ENCODE peak calls at places on chromosomes 6 and 20, in six cellular contexts. O, N, R, F, X and C are unnamed samples.

GRCh38 chr20:13290724-13291123 is 69.7 kb downstream of the ISM1 start:
- DNase-seq in O (no peak), F (no peak), N (no peak), X (no peak), R (no peak), C (no peak)

GRCh38 chr20:9262653-9263194 is 193.8 kb downstream of the PLCB4 start:
- DNase-seq in R (no peak), O (no peak), X (no peak), F (no peak), N (no peak), C (no peak)

GRCh38 chr20:62907377-62908317 is 18.7 kb downstream of the DIDO1 start:
- DNase-seq in N (no peak), O (no peak), R (no peak), X (no peak), F (no peak), C (no peak)

GRCh38 chr6:16659471-16660156 is 101.6 kb downstream of the ATXN1 start:
- DNase-seq in R (no peak), O (no peak), F (peak; percentile 32), N (no peak), X (no peak), C (no peak)

GRCh38 chr6:73134588-73134987 is 90.7 kb downstream of the KHDC1L start:
- DNase-seq in N (no peak), R (peak; percentile 67), F (peak; percentile 28), O (no peak), X (no peak), C (no peak)

GRCh38 chr6:24924956-24925355 is 10.8 kb downstream of the RIPOR2 start:
- DNase-seq in X (no peak), F (no peak), O (no peak), N (no peak), R (no peak), C (no peak)

GRCh38 chr6:71649893-71650292 is 236.5 kb upstream of the RIMS1 start:
- DNase-seq in R (no peak), O (no peak), F (no peak), X (no peak), N (no peak), C (no peak)

GRCh38 chr6:40722081-40722480 is 134.9 kb upstream of the LRFN2 start:
- DNase-seq in F (no peak), X (no peak), O (no peak), R (no peak), N (no peak), C (no peak)

GRCh38 chr20:44446111-44446722 is 29.5 kb upstream of the TTPAL start:
- DNase-seq in F (no peak), N (no peak), X (no peak), R (no peak), O (no peak), C (no peak)

GRCh38 chr6:55023231-55023630 is 151.1 kb upstream of the HCRTR2 start:
- DNase-seq in F (no peak), X (no peak), N (peak; percentile 46), O (no peak), R (no peak), C (no peak)

GRCh38 chr6:44224154-44224977 is 971 bp downstream of the SLC29A1 start:
- DNase-seq in O (peak; percentile 25), N (no peak), X (no peak), R (peak; percentile 28), F (no peak), C (no peak)

GRCh38 chr6:104955491-104955890 is 1.4 kb upstream of the LIN28B start:
- DNase-seq in R (no peak), N (no peak), F (no peak), X (no peak), O (no peak), C (no peak)

GRCh38 chr20:14336667-14337066 is 745 bp downstream of the FLRT3 start:
- DNase-seq in O (peak; percentile 20), R (no peak), F (peak; percentile 26), X (no peak), N (peak; percentile 35), C (no peak)

DNA sequence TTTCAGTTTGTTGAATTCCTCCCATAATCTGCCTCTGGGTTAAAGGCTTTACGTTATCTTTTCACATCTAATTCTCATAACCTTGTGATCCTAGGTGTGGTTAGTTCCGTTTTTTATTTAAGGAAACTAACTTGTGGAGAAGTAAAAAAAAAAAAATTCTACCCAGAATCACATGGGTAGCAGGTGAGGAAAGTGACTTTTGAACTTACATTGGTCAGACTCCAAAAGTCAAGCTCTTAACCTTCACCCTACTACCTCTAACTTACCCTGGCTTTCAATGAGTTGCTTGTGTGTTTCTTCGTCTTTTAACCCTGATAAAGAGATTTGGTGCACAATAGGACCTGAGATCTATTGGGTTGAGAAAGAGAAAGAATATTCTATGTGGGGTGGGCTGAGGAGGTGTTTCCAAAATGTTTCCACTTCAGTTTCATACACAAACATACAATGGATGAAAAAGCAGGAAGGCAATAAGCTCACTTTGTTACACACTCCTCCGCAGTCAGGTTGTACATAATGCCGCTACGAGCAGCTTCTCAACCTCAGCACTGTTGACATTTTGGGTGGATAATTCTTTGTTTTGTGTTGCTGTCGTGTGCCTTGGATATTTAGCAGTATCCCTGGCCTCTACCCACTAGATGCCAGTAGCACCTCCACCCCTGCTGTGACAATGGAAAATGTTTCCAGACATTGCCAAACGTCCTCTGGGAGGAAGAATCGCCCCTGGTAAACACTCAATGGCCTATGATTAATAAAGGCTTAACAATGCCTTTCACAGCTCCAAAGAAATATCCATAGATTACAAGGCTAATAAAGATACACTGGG is 193.0 kb upstream of the ZNF217 start:
- DNase-seq in F (no peak), O (no peak), N (no peak), R (no peak), X (no peak), C (no peak)
- TF ChIP-seq CTCF in F (no peak), O (no peak), N (no peak), R (no peak), X (no peak), C (no peak)

GRCh38 chr6:111861321-111861938 is 11.8 kb downstream of the FYN start:
- DNase-seq in R (no peak), O (no peak), F (no peak), N (no peak), X (no peak), C (no peak)

GRCh38 chr6:111864138-111865048 is 8.9 kb downstream of the FYN start:
- DNase-seq in X (no peak), N (no peak), F (no peak), R (no peak), O (no peak), C (no peak)

GRCh38 chr6:111865049-111865585 is 8.1 kb downstream of the FYN start:
- DNase-seq in N (no peak), F (no peak), X (no peak), R (no peak), O (no peak), C (no peak)

GRCh38 chr6:111862727-111863126 is 10.5 kb downstream of the FYN start:
- DNase-seq in N (no peak), X (no peak), F (no peak), R (no peak), O (no peak), C (no peak)

DNA sequence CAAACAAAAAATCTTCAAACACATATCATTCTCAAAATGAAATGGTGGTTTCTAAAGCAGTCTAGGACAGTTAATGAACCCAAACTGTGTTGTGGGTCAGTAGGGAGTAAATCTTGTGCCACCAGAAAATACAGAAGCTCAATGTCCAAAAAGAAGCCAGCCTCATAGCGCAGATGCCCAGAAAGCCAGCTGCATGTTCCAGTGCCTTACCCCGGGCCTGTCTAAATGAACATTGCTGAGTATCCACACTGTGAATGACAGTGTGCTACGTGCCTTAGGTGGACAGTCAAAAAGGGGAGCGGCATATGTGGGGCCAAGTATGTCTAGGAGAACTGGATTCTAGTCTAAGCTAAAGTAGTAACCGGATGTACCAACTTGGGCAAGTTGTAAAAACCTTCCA is 10.9 kb downstream of the FYN start:
- DNase-seq in O (no peak), X (no peak), R (no peak), N (no peak), F (no peak), C (no peak)
- H3K4me3 ChIP-seq in O (no peak overlapping the region), X (no peak overlapping the region), R (no peak overlapping the region), N (no peak overlapping the region), F (no peak overlapping the region), C (no peak overlapping the region)

DNA sequence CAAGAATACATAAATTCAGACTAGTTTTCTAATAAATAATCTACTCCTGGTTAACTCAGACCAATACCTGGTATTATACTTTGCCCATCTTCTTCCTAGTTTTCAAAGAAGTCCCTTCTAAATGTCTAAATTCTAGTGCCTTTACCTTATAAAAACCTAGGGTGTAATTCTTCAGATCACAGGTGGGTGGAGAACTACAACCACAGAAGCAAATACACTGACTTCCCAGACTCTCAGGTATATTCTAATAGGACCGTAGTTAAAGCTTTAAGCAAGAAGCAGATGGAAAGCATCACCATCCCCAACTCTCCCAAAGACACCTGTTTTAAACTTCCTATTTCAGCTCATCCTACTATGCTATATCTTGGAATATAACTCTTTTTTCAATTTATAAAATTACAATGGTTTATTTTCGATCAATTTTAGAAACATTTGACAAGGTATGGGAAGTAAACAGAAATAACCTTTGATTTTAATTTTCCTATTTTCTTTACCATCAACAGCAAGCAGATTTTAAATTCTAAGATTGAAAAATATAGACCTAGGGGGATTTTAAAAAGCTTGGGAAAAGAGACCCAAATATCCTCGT is 15.8 kb downstream of the MAN1A1 start:
- DNase-seq in X (no peak), O (no peak), F (no peak), R (no peak), N (peak; percentile 40), C (no peak)
- TF ChIP-seq CTCF in X (peak; percentile 52), O (peak; percentile 31), F (peak; percentile 23), R (peak; percentile 30), N (peak; percentile 58), C (peak; percentile 40)

DNA sequence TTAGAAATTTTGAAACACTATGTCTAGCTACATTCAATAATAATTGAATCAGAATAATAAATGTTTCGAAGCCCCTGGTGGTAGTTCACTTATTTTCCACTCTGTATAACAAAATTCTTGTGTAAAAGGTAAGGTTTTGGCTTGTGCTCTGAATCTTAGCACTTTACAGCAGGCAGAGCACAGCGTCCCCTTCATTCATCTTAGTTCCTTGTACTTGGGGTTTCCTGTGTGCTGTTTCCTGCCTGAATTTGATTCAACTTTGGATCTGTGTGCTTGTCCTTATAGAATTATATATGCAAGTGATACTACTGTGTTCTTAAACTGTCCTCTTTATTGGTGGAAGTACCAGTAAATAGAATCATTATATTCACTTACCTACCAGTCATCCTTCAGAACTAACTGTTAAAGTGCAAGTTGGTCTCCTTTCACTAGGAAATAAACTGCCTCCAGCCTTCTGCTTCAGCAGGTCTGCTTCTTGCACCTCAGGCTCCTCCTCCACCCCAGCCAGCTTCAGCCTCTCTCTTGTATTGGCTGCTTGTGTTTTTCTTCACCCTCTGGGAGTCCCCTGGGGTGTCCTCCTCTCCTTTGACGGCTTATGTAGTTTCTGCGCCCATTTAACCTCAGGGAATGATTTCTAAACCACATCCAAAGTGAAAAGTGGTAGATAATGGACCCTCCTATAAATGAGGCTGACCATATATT is 28.8 kb upstream of the TULP4 start:
- DNase-seq in F (peak; percentile 9), O (peak; percentile 25), N (peak; percentile 61), R (peak; percentile 61), X (no peak), C (no peak)
- H3K4me3 ChIP-seq in F (no peak overlapping the region), O (peak overlapping the region; percentile 21), N (peak overlapping the region; percentile 44), R (no peak overlapping the region), X (no peak overlapping the region), C (no peak overlapping the region)

GRCh38 chr6:28981391-28981832 is 23.7 kb downstream of the ZNF311 start:
- DNase-seq in X (peak; percentile 68), O (no peak), N (peak; percentile 76), F (peak; percentile 70), R (peak; percentile 86), C (peak; percentile 48)
- TF ChIP-seq CTCF in X (no peak), O (no peak), N (peak; percentile 2), F (no peak), R (no peak), C (no peak)

GRCh38 chr20:19074828-19075516 is 137.5 kb upstream of the SLC24A3 start:
- DNase-seq in O (no peak), N (peak; percentile 73), R (no peak), F (no peak), X (no peak), C (no peak)
- H3K4me3 ChIP-seq in O (no peak overlapping the region), N (no peak overlapping the region), R (no peak overlapping the region), F (no peak overlapping the region), X (no peak overlapping the region), C (no peak overlapping the region)